ENCODE peak calls at places on chromosomes 13 and 19, in ten cellular contexts. One of them, this sample, is unnamed.

GRCh38 chr19:48213959-48214358 is 41.8 kb downstream of the CARD8 start:
- DNase-seq in choroid plexus epithelial cell: no peak
- DNase-seq in CD4-positive, alpha-beta memory T cell: no peak
- DNase-seq in dorsolateral prefrontal cortex: no peak
- DNase-seq in esophagus squamous epithelium: no peak
- DNase-seq in mucosa of descending colon: no peak
- DNase-seq in IMR-90: no peak
- DNase-seq in cardiac fibroblast: no peak
- DNase-seq in activated CD4-positive, alpha-beta T cell treated with anti-CD3 and anti-CD28 coated beads, Interleukin-2, amount 50 U/mL, for 48 hours: no peak
- DNase-seq in AG04450: no peak
- DNase-seq in this sample: no peak

GRCh38 chr19:33403221-33403972 is 29.9 kb downstream of the CEBPG start:
- DNase-seq in AG04450: no peak
- DNase-seq in CD4-positive, alpha-beta memory T cell: no peak
- DNase-seq in cardiac fibroblast: no peak
- DNase-seq in mucosa of descending colon: peak; percentile 52
- DNase-seq in dorsolateral prefrontal cortex: no peak
- DNase-seq in esophagus squamous epithelium: no peak
- DNase-seq in activated CD4-positive, alpha-beta T cell treated with anti-CD3 and anti-CD28 coated beads, Interleukin-2, amount 50 U/mL, for 48 hours: no peak
- DNase-seq in IMR-90: no peak
- DNase-seq in choroid plexus epithelial cell: peak; percentile 15
- DNase-seq in this sample: no peak

GRCh38 chr13:99666146-99666805 is 165.0 kb downstream of the TM9SF2 start:
- DNase-seq in CD4-positive, alpha-beta memory T cell: no peak
- DNase-seq in IMR-90: no peak
- DNase-seq in activated CD4-positive, alpha-beta T cell treated with anti-CD3 and anti-CD28 coated beads, Interleukin-2, amount 50 U/mL, for 48 hours: no peak
- DNase-seq in cardiac fibroblast: no peak
- DNase-seq in dorsolateral prefrontal cortex: no peak
- DNase-seq in AG04450: no peak
- DNase-seq in choroid plexus epithelial cell: no peak
- DNase-seq in mucosa of descending colon: no peak
- DNase-seq in esophagus squamous epithelium: no peak
- DNase-seq in this sample: no peak

GRCh38 chr19:29371766-29372415 is 153.9 kb upstream of the VSTM2B start:
- DNase-seq in activated CD4-positive, alpha-beta T cell treated with anti-CD3 and anti-CD28 coated beads, Interleukin-2, amount 50 U/mL, for 48 hours: no peak
- DNase-seq in esophagus squamous epithelium: no peak
- DNase-seq in dorsolateral prefrontal cortex: no peak
- DNase-seq in mucosa of descending colon: no peak
- DNase-seq in IMR-90: no peak
- DNase-seq in AG04450: no peak
- DNase-seq in CD4-positive, alpha-beta memory T cell: no peak
- DNase-seq in cardiac fibroblast: no peak
- DNase-seq in choroid plexus epithelial cell: no peak
- DNase-seq in this sample: no peak

GRCh38 chr19:35120492-35120891 is 4.9 kb downstream of the FXYD3 start:
- DNase-seq in choroid plexus epithelial cell: peak; percentile 58
- DNase-seq in CD4-positive, alpha-beta memory T cell: no peak
- DNase-seq in mucosa of descending colon: peak; percentile 65
- DNase-seq in dorsolateral prefrontal cortex: no peak
- DNase-seq in esophagus squamous epithelium: no peak
- DNase-seq in AG04450: no peak
- DNase-seq in activated CD4-positive, alpha-beta T cell treated with anti-CD3 and anti-CD28 coated beads, Interleukin-2, amount 50 U/mL, for 48 hours: no peak
- DNase-seq in IMR-90: peak; percentile 66
- DNase-seq in cardiac fibroblast: peak; percentile 34
- DNase-seq in this sample: peak; percentile 44

GRCh38 chr13:94886191-94886590 is 173.8 kb upstream of the SOX21 start:
- DNase-seq in CD4-positive, alpha-beta memory T cell: no peak
- DNase-seq in choroid plexus epithelial cell: peak; percentile 26
- DNase-seq in mucosa of descending colon: no peak
- DNase-seq in AG04450: no peak
- DNase-seq in cardiac fibroblast: peak; percentile 22
- DNase-seq in IMR-90: no peak
- DNase-seq in activated CD4-positive, alpha-beta T cell treated with anti-CD3 and anti-CD28 coated beads, Interleukin-2, amount 50 U/mL, for 48 hours: no peak
- DNase-seq in esophagus squamous epithelium: no peak
- DNase-seq in dorsolateral prefrontal cortex: no peak
- DNase-seq in this sample: peak; percentile 66

GRCh38 chr19:17681505-17682125 is 6.5 kb downstream of the UNC13A start:
- DNase-seq in choroid plexus epithelial cell: peak; percentile 49
- DNase-seq in CD4-positive, alpha-beta memory T cell: no peak
- DNase-seq in activated CD4-positive, alpha-beta T cell treated with anti-CD3 and anti-CD28 coated beads, Interleukin-2, amount 50 U/mL, for 48 hours: peak; percentile 48
- DNase-seq in esophagus squamous epithelium: no peak
- DNase-seq in mucosa of descending colon: peak; percentile 30
- DNase-seq in IMR-90: peak; percentile 56
- DNase-seq in cardiac fibroblast: peak; percentile 50
- DNase-seq in dorsolateral prefrontal cortex: no peak
- DNase-seq in AG04450: peak; percentile 6
- DNase-seq in this sample: peak; percentile 34

GRCh38 chr19:45815501-45816216 is 551 bp upstream of the RSPH6A start:
- DNase-seq in IMR-90: no peak
- DNase-seq in esophagus squamous epithelium: no peak
- DNase-seq in dorsolateral prefrontal cortex: no peak
- DNase-seq in mucosa of descending colon: no peak
- DNase-seq in AG04450: no peak
- DNase-seq in cardiac fibroblast: no peak
- DNase-seq in choroid plexus epithelial cell: no peak
- DNase-seq in CD4-positive, alpha-beta memory T cell: no peak
- DNase-seq in activated CD4-positive, alpha-beta T cell treated with anti-CD3 and anti-CD28 coated beads, Interleukin-2, amount 50 U/mL, for 48 hours: no peak
- DNase-seq in this sample: no peak

GRCh38 chr13:77002590-77003190 is 10.8 kb downstream of the CLN5 start:
- DNase-seq in cardiac fibroblast: peak; percentile 65
- DNase-seq in mucosa of descending colon: no peak
- DNase-seq in AG04450: no peak
- DNase-seq in dorsolateral prefrontal cortex: no peak
- DNase-seq in activated CD4-positive, alpha-beta T cell treated with anti-CD3 and anti-CD28 coated beads, Interleukin-2, amount 50 U/mL, for 48 hours: no peak
- DNase-seq in IMR-90: peak; percentile 48
- DNase-seq in CD4-positive, alpha-beta memory T cell: no peak
- DNase-seq in esophagus squamous epithelium: no peak
- DNase-seq in choroid plexus epithelial cell: peak; percentile 62
- DNase-seq in this sample: no peak

GRCh38 chr19:22422220-22422619 is at the start of gene ZNF98:
- DNase-seq in mucosa of descending colon: no peak
- DNase-seq in CD4-positive, alpha-beta memory T cell: no peak
- DNase-seq in activated CD4-positive, alpha-beta T cell treated with anti-CD3 and anti-CD28 coated beads, Interleukin-2, amount 50 U/mL, for 48 hours: no peak
- DNase-seq in AG04450: no peak
- DNase-seq in esophagus squamous epithelium: no peak
- DNase-seq in dorsolateral prefrontal cortex: no peak
- DNase-seq in cardiac fibroblast: no peak
- DNase-seq in IMR-90: no peak
- DNase-seq in choroid plexus epithelial cell: no peak
- DNase-seq in this sample: no peak

GRCh38 chr13:95607363-95607762 is 37.1 kb downstream of the DZIP1 start:
- DNase-seq in esophagus squamous epithelium: no peak
- DNase-seq in CD4-positive, alpha-beta memory T cell: no peak
- DNase-seq in cardiac fibroblast: peak; percentile 66
- DNase-seq in activated CD4-positive, alpha-beta T cell treated with anti-CD3 and anti-CD28 coated beads, Interleukin-2, amount 50 U/mL, for 48 hours: no peak
- DNase-seq in mucosa of descending colon: no peak
- DNase-seq in AG04450: no peak
- DNase-seq in IMR-90: peak; percentile 64
- DNase-seq in dorsolateral prefrontal cortex: no peak
- DNase-seq in choroid plexus epithelial cell: peak; percentile 75
- DNase-seq in this sample: peak; percentile 71

GRCh38 chr13:80010846-80011245 is 330.1 kb downstream of the SPRY2 start:
- DNase-seq in AG04450: no peak
- DNase-seq in choroid plexus epithelial cell: no peak
- DNase-seq in esophagus squamous epithelium: no peak
- DNase-seq in IMR-90: no peak
- DNase-seq in dorsolateral prefrontal cortex: no peak
- DNase-seq in mucosa of descending colon: no peak
- DNase-seq in cardiac fibroblast: no peak
- DNase-seq in CD4-positive, alpha-beta memory T cell: no peak
- DNase-seq in activated CD4-positive, alpha-beta T cell treated with anti-CD3 and anti-CD28 coated beads, Interleukin-2, amount 50 U/mL, for 48 hours: no peak
- DNase-seq in this sample: no peak

This sample was measured in astrocyte.